ENCODE peak calls at places on chromosome 19, in eight cellular contexts. B, S, C, O, R, X, F and U are unnamed samples.

GRCh38 chr19:3450796-3451411 is 29.4 kb downstream of the SMIM24 start:
- DNase-seq in B (no peak), S (peak; percentile 62), C (peak; percentile 100), O (no peak), R (peak; percentile 44), X (no peak), F (no peak), U (no peak)

GRCh38 chr19:4559569-4559968 is at the start of gene SEMA6B:
- DNase-seq in B (no peak), S (no peak), C (peak; percentile 69), O (no peak), R (no peak), X (no peak), F (peak; percentile 71), U (no peak)

GRCh38 chr19:44684892-44685847 is 13.8 kb upstream of the CEACAM16 start:
- DNase-seq in B (no peak), S (peak; percentile 27), C (peak; percentile 94), O (peak; percentile 36), R (peak; percentile 43), X (no peak), F (peak; percentile 64), U (no peak)

GRCh38 chr19:4077800-4078683 is 11.3 kb upstream of the ZBTB7A start:
- DNase-seq in B (no peak), S (peak; percentile 79), C (no peak), O (peak; percentile 89), R (peak; percentile 73), X (no peak), F (peak; percentile 74), U (no peak)

GRCh38 chr19:517721-518136 is 10.4 kb downstream of the TPGS1 start:
- DNase-seq in B (no peak), S (no peak), C (no peak), O (no peak), R (no peak), X (no peak), F (no peak), U (no peak)

GRCh38 chr19:11304936-11305335 is 9.0 kb downstream of the TSPAN16 start:
- DNase-seq in B (no peak), S (no peak), C (no peak), O (no peak), R (no peak), X (no peak), F (no peak), U (no peak)

GRCh38 chr19:45135176-45135575 is 25.6 kb downstream of the NKPD1 start:
- DNase-seq in B (no peak), S (no peak), C (no peak), O (no peak), R (no peak), X (no peak), F (no peak), U (no peak)

GRCh38 chr19:47330466-47330869 is 1.5 kb upstream of the C5AR2 start:
- DNase-seq in B (no peak), S (no peak), C (no peak), O (no peak), R (peak; percentile 85), X (no peak), F (no peak), U (no peak)

GRCh38 chr19:39308531-39309304 is 11.9 kb downstream of the LRFN1 start:
- DNase-seq in B (no peak), S (no peak), C (no peak), O (no peak), R (no peak), X (no peak), F (no peak), U (no peak)

GRCh38 chr19:45153339-45154063 is 7.3 kb downstream of the NKPD1 start:
- DNase-seq in B (peak; percentile 36), S (peak; percentile 29), C (peak; percentile 33), O (peak; percentile 55), R (peak; percentile 55), X (no peak), F (no peak), U (no peak)

GRCh38 chr19:38722947-38723605 is 21.2 kb downstream of the CAPN12 start:
- DNase-seq in B (no peak), S (no peak), C (no peak), O (no peak), R (no peak), X (no peak), F (no peak), U (no peak)

DNA sequence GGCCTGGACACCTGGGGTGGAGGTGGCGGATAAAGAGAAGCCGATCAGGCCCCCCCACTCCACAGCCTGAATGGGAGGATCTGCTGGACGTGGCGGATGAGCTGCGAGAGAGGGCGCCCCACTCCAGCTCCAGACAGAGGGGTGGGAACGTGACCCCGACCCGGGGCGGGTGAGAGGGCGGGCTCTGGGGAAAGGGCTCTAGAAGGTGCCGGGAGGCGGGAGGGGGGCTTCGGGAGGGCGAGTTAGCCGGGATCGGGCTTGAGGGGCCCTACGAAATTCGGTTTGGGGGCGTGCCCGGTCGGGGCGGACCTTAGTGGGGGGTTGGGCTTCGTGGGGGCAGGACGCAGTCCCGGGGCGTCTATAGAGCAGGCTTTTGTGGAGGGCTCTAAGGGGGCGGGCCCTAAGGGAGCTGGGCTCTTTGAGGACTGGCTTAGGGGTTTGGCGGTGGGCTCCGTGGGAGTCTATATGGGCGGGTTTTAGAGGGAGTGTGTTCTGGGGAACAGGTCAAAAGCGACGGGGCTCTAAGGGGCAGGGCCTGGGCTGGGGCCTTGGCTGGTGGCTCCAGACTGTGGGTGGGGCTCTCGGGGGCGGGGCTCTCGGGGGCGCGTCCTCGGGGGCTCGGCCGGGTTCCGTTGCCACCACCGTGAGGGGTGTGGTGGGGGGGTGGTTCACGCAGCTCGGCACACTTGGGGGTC is 4.1 kb upstream of the NANOS3 start:
- DNase-seq in B (no peak), S (no peak), C (no peak), O (peak; percentile 76), R (peak; percentile 43), X (no peak), F (no peak), U (no peak)
- TF ChIP-seq CTCF in B (no peak), S (no peak), C (no peak), O (no peak), R (no peak), X (no peak), F (no peak), U (peak; percentile 23)

DNA sequence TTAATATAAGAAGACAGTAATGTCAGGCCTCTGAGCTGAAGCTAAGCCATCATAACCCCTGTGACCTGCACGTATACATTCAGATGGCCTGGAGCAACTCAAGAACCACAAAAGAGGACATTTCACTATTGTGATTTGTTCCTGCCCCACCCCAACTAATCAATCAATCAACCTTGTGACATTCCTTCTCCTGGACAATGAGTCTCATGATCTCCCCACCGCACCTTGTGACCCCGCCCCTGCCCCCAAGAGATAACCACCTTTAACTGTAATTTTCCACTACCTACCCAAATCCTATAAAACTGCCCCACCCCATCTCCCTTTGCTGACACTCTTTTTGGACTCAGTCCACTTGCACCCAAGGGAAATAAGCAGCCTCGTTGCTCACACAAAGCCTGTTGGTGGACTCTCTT is 14.1 kb downstream of the CD70 start:
- DNase-seq in B (no peak), S (no peak), C (no peak), O (peak; percentile 66), R (peak; percentile 38), X (no peak), F (no peak), U (no peak)
- H3K4me3 ChIP-seq in B (no peak overlapping the region), S (peak overlapping the region; percentile 12), C (no peak overlapping the region), O (no peak overlapping the region), R (peak overlapping the region; percentile 32), X (no peak overlapping the region), F (no peak overlapping the region), U (no peak overlapping the region)

DNA sequence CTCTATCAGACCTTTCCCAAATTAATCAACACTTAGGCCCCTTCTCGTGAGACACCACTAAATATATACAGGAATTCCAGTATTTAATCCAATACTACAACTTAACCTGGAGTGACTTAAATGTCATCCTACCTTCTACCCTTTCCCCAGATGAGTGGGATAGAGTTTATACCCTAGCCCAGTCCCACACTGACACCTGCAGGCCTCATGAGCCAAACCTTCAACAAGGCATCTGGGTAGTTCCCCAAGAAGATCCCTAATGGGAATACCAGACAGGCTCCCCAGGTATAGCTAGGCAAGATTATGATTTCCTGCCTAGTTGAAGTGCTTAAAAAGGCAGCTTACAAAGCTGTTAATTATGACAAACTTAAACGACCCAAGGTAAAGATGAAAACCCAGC is 15.9 kb downstream of the ZNF83 start:
- DNase-seq in B (no peak), S (no peak), C (no peak), O (no peak), R (no peak), X (no peak), F (no peak), U (no peak)
- TF ChIP-seq CTCF in B (no peak), S (no peak), C (no peak), O (no peak), R (no peak), X (no peak), F (no peak), U (no peak)

DNA sequence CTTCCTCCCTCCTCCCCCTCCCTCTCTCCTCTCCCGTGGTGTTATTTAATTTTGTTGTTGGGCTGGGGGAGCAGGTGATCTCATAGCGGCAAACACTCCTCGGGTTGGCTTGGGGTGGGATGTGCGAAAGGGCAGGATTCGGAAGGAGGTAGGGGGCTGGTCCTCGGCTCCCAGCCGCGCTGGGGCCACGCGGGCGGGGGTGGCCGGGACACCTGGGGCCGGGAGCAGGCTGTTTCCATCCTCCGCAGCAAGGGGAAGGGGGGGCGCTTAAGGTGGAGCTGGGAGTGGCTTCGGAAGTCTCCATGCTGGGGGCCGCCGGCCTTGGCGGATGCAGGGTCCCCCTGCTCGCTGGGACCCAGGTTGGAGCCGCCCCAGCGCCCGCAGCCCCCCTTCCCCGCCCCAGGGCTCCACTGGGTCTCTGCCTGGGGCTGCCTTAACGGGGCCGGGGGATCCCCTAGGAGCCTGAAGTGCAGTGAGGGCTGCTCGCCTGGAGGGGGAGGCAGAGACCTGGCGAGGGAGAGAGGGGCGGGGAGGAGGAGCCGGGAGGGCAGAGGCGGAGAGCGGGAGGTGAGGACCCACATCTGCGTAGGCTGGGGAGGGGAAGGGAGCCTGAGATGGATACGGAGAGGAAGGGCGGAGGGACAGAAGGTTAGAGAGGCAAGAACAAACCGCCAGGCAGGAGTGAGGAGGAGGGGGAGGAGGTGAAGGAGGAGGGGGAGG is 365 bp upstream of the CA11 start:
- DNase-seq in B (peak; percentile 78), S (peak; percentile 91), C (peak; percentile 87), O (peak; percentile 92), R (peak; percentile 99), X (no peak), F (peak; percentile 87), U (no peak)
- H3K4me3 ChIP-seq in B (peak overlapping the region; percentile 74), S (peak overlapping the region; percentile 68), C (peak overlapping the region; percentile 60), O (no peak overlapping the region), R (peak overlapping the region; percentile 17), X (peak overlapping the region; percentile 64), F (peak overlapping the region; percentile 21), U (peak overlapping the region; percentile 51)

DNA sequence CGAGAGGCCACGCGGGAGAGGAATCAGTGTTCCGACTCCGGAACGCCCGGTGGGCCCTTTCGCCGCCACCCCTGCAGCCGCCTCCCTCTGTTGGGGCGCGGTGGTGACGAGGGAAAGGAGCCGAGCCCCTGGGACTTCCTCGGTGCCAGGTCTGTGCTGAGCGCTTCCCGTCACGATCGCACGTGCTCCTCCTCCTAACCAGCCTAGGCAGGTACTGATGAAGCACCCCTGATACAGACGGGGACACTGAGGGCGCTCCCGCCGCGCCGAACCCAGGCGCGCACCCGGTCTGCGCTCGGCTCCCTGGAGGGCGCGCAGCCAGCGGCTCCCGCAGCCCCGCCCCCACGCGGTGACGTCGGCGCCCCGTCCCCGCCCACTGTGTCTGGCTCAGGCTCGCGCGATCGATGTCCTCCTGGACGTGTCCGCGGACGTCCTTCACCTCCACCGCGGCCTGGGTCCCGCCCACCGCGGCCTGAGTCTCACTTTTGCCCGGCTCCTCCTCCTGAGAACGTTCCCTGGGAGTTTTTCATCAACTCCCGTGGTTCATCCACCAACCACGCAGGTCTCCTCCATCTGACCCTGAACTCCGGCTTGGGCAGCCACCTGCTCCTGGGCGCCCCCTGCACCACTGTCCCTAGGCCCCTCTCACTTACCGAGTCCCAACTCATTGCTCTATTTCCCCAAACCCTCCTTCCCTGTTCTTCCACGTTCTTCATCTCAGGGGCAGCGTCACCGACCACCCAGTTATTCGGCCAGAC is 2.6 kb upstream of the KLK15 start:
- DNase-seq in B (peak; percentile 54), S (peak; percentile 82), C (peak; percentile 61), O (peak; percentile 95), R (peak; percentile 29), X (no peak), F (peak; percentile 86), U (no peak)
- TF ChIP-seq CTCF in B (no peak), S (no peak), C (no peak), O (no peak), R (no peak), X (no peak), F (no peak), U (no peak)